ENCODE peak calls at places on chromosomes 6 and 20, in nine cellular contexts. H is NCI-H774, Q is HT1080, E is HTR-8/SVneo, L is A172, I is endothelial cell, B is choroid plexus epithelial cell, A is PC-9, R is EH. C is an unnamed sample.
A peak's percentile ranks its signal among the peaks of the same experiment; 100 is the strongest.

GRCh38 chr20:34843421-34843820 is 18.0 kb upstream of the NCOA6 start:
- DNase-seq in H (no peak), Q (no peak), E (no peak), L (no peak), I (no peak), B (no peak), A (no peak), R (no peak), C (no peak)

GRCh38 chr6:7311171-7311570 is 1.8 kb downstream of the SSR1 start:
- DNase-seq in H (no peak), Q (no peak), E (no peak), L (no peak), I (no peak), B (peak; percentile 38), A (no peak), R (peak; percentile 9), C (no peak)

GRCh38 chr6:149566372-149567193 is at the start of gene GINM1:
- DNase-seq in H (peak; percentile 42), Q (peak; percentile 40), E (no peak), L (no peak), I (peak; percentile 67), B (peak; percentile 47), A (peak; percentile 52), R (peak; percentile 48), C (peak; percentile 60)

GRCh38 chr20:52083627-52084232 is 107.8 kb downstream of the ZFP64 start:
- DNase-seq in H (peak; percentile 25), Q (peak; percentile 12), E (peak; percentile 87), L (peak; percentile 67), I (peak; percentile 60), B (peak; percentile 87), A (peak; percentile 34), R (peak; percentile 73), C (peak; percentile 74)

GRCh38 chr6:145235207-145235606 is 500.1 kb downstream of the EPM2A start:
- DNase-seq in H (no peak), Q (no peak), E (no peak), L (no peak), I (no peak), B (no peak), A (no peak), R (peak; percentile 16), C (no peak)

GRCh38 chr6:3176562-3177355 is 19.4 kb upstream of the TUBB2A start:
- DNase-seq in H (no peak), Q (peak; percentile 93), E (peak; percentile 85), L (peak; percentile 96), I (no peak), B (peak; percentile 93), A (peak; percentile 70), R (peak; percentile 90), C (no peak)

GRCh38 chr20:13638162-13638495 is 603 bp downstream of the TASP1 start:
- DNase-seq in H (no peak), Q (peak; percentile 44), E (peak; percentile 29), L (peak; percentile 38), I (no peak), B (no peak), A (peak; percentile 35), R (peak; percentile 45), C (peak; percentile 27)

GRCh38 chr6:160054271-160054670 is 67.3 kb upstream of the SLC22A1 start:
- DNase-seq in H (no peak), Q (no peak), E (no peak), L (no peak), I (no peak), B (no peak), A (no peak), R (no peak), C (no peak)

GRCh38 chr6:39777661-39778060 is 14.5 kb upstream of the DAAM2 start:
- DNase-seq in H (no peak), Q (no peak), E (no peak), L (no peak), I (no peak), B (no peak), A (no peak), R (no peak), C (no peak)

GRCh38 chr6:22557007-22557406 is 12.4 kb upstream of the HDGFL1 start:
- DNase-seq in H (no peak), Q (no peak), E (no peak), L (no peak), I (no peak), B (no peak), A (no peak), R (no peak), C (no peak)

GRCh38 chr20:14785065-14785743 is 447.8 kb upstream of the FLRT3 start:
- DNase-seq in H (no peak), Q (no peak), E (no peak), L (no peak), I (no peak), B (no peak), A (no peak), R (no peak), C (no peak)

GRCh38 chr20:49851234-49851755 is 38.7 kb downstream of the SLC9A8 start:
- DNase-seq in H (no peak), Q (no peak), E (no peak), L (no peak), I (no peak), B (no peak), A (no peak), R (no peak), C (no peak)

GRCh38 chr6:90233994-90234393 is 62.6 kb downstream of the BACH2 start:
- DNase-seq in H (no peak), Q (no peak), E (no peak), L (no peak), I (no peak), B (no peak), A (no peak), R (no peak), C (no peak)

GRCh38 chr6:126180585-126180984 is 159.3 kb upstream of the CENPW start:
- DNase-seq in H (no peak), Q (peak; percentile 97), E (peak; percentile 26), L (peak; percentile 89), I (no peak), B (peak; percentile 83), A (peak; percentile 98), R (peak; percentile 45), C (no peak)

GRCh38 chr20:41087777-41088176 is 49.6 kb upstream of the PLCG1 start:
- DNase-seq in H (no peak), Q (no peak), E (no peak), L (no peak), I (no peak), B (no peak), A (no peak), R (no peak), C (no peak)

GRCh38 chr6:136051140-136051775 is 198.9 kb downstream of the MTFR2 start:
- DNase-seq in H (no peak), Q (no peak), E (peak; percentile 48), L (peak; percentile 57), I (no peak), B (peak; percentile 93), A (no peak), R (peak; percentile 80), C (no peak)

GRCh38 chr6:141957271-141957670 is 175.5 kb upstream of the GJE1 start:
- DNase-seq in H (no peak), Q (no peak), E (no peak), L (no peak), I (peak; percentile 5), B (no peak), A (no peak), R (peak; percentile 50), C (no peak)

GRCh38 chr20:33689973-33690372 is 3.8 kb upstream of the E2F1 start:
- DNase-seq in H (no peak), Q (peak; percentile 84), E (peak; percentile 72), L (peak; percentile 83), I (no peak), B (peak; percentile 83), A (peak; percentile 39), R (peak; percentile 48), C (no peak)

GRCh38 chr6:47209632-47210031 is 100.1 kb downstream of the TNFRSF21 start:
- DNase-seq in H (no peak), Q (no peak), E (no peak), L (no peak), I (no peak), B (peak; percentile 58), A (no peak), R (peak; percentile 58), C (no peak)

GRCh38 chr6:166477647-166478365 is 95.1 kb upstream of the MPC1 start:
- DNase-seq in H (no peak), Q (no peak), E (no peak), L (no peak), I (no peak), B (no peak), A (no peak), R (no peak), C (no peak)

GRCh38 chr20:37295001-37295400 is 5.5 kb downstream of the MANBAL start:
- DNase-seq in H (no peak), Q (peak; percentile 98), E (peak; percentile 98), L (peak; percentile 99), I (no peak), B (peak; percentile 97), A (peak; percentile 94), R (peak; percentile 99), C (no peak)

GRCh38 chr20:36538026-36538764 is 3.1 kb upstream of the MYL9 start:
- DNase-seq in H (no peak), Q (no peak), E (no peak), L (no peak), I (no peak), B (peak; percentile 89), A (no peak), R (peak; percentile 78), C (no peak)

GRCh38 chr6:72715119-72715518 is 93.3 kb downstream of the KCNQ5 start:
- DNase-seq in H (no peak), Q (no peak), E (no peak), L (no peak), I (no peak), B (no peak), A (no peak), R (no peak), C (peak; percentile 10)

GRCh38 chr6:24659547-24659946 is 7.2 kb downstream of the TDP2 start:
- DNase-seq in H (no peak), Q (no peak), E (no peak), L (no peak), I (no peak), B (peak; percentile 54), A (no peak), R (peak; percentile 3), C (no peak)

GRCh38 chr6:6390849-6391602 is 70.6 kb upstream of the F13A1 start:
- DNase-seq in H (no peak), Q (no peak), E (no peak), L (no peak), I (no peak), B (no peak), A (no peak), R (no peak), C (no peak)